ENCODE peak calls at places on chromosomes 6 and 20, in six cellular contexts. One of them, this sample, is unnamed.

GRCh38 chr6:130933712-130934200 is 106.5 kb downstream of the SMLR1 start:
- DNase-seq in glutamatergic neuron: no peak
- DNase-seq in foreskin fibroblast: peak; percentile 41
- DNase-seq in Peyer's patch: no peak
- DNase-seq in mucosa of descending colon: no peak
- DNase-seq in epithelial cell of esophagus: peak; percentile 4
- DNase-seq in this sample: no peak

GRCh38 chr6:27297857-27298730 is 14.0 kb downstream of the POM121L2 start:
- DNase-seq in glutamatergic neuron: peak; percentile 38
- DNase-seq in foreskin fibroblast: peak; percentile 63
- DNase-seq in Peyer's patch: no peak
- DNase-seq in mucosa of descending colon: no peak
- DNase-seq in epithelial cell of esophagus: peak; percentile 61
- DNase-seq in this sample: peak; percentile 60

GRCh38 chr6:158043586-158044524 is 62.2 kb downstream of the SYNJ2 start:
- DNase-seq in glutamatergic neuron: no peak
- DNase-seq in foreskin fibroblast: no peak
- DNase-seq in Peyer's patch: no peak
- DNase-seq in mucosa of descending colon: peak; percentile 51
- DNase-seq in epithelial cell of esophagus: no peak
- DNase-seq in this sample: no peak

GRCh38 chr6:75691012-75691411 is 58.0 kb upstream of the MYO6 start:
- DNase-seq in glutamatergic neuron: no peak
- DNase-seq in foreskin fibroblast: peak; percentile 30
- DNase-seq in Peyer's patch: no peak
- DNase-seq in mucosa of descending colon: no peak
- DNase-seq in epithelial cell of esophagus: peak; percentile 62
- DNase-seq in this sample: no peak

GRCh38 chr20:61115627-61116026 is 136.4 kb upstream of the CDH4 start:
- DNase-seq in glutamatergic neuron: peak; percentile 34
- DNase-seq in foreskin fibroblast: no peak
- DNase-seq in Peyer's patch: no peak
- DNase-seq in mucosa of descending colon: no peak
- DNase-seq in epithelial cell of esophagus: no peak
- DNase-seq in this sample: no peak

GRCh38 chr20:31974975-31975481 is 7.1 kb downstream of the XKR7 start:
- DNase-seq in glutamatergic neuron: peak; percentile 96
- DNase-seq in foreskin fibroblast: no peak
- DNase-seq in Peyer's patch: no peak
- DNase-seq in mucosa of descending colon: no peak
- DNase-seq in epithelial cell of esophagus: no peak
- DNase-seq in this sample: peak; percentile 66

GRCh38 chr6:73739097-73739496 is 43.1 kb downstream of the CD109 start:
- DNase-seq in glutamatergic neuron: no peak
- DNase-seq in foreskin fibroblast: peak; percentile 79
- DNase-seq in Peyer's patch: no peak
- DNase-seq in mucosa of descending colon: no peak
- DNase-seq in epithelial cell of esophagus: peak; percentile 61
- DNase-seq in this sample: peak; percentile 8

GRCh38 chr20:25285091-25285647 is 37.3 kb downstream of the PYGB start:
- DNase-seq in glutamatergic neuron: peak; percentile 27
- DNase-seq in foreskin fibroblast: no peak
- DNase-seq in Peyer's patch: peak; percentile 40
- DNase-seq in mucosa of descending colon: peak; percentile 29
- DNase-seq in epithelial cell of esophagus: no peak
- DNase-seq in this sample: no peak

GRCh38 chr20:35544436-35544835 is 2.6 kb downstream of the ERGIC3 start:
- DNase-seq in glutamatergic neuron: no peak
- DNase-seq in foreskin fibroblast: no peak
- DNase-seq in Peyer's patch: no peak
- DNase-seq in mucosa of descending colon: no peak
- DNase-seq in epithelial cell of esophagus: no peak
- DNase-seq in this sample: no peak

GRCh38 chr20:35539756-35540212 is 2.1 kb upstream of the ERGIC3 start:
- DNase-seq in glutamatergic neuron: peak; percentile 37
- DNase-seq in foreskin fibroblast: no peak
- DNase-seq in Peyer's patch: peak; percentile 78
- DNase-seq in mucosa of descending colon: peak; percentile 69
- DNase-seq in epithelial cell of esophagus: peak; percentile 46
- DNase-seq in this sample: peak; percentile 57

GRCh38 chr20:35542990-35543389 is 1.1 kb downstream of the ERGIC3 start:
- DNase-seq in glutamatergic neuron: no peak
- DNase-seq in foreskin fibroblast: no peak
- DNase-seq in Peyer's patch: no peak
- DNase-seq in mucosa of descending colon: no peak
- DNase-seq in epithelial cell of esophagus: no peak
- DNase-seq in this sample: no peak

GRCh38 chr20:35541118-35541782 is 628 bp upstream of the ERGIC3 start:
- DNase-seq in glutamatergic neuron: no peak
- DNase-seq in foreskin fibroblast: no peak
- DNase-seq in Peyer's patch: no peak
- DNase-seq in mucosa of descending colon: no peak
- DNase-seq in epithelial cell of esophagus: no peak
- DNase-seq in this sample: no peak

DNA sequence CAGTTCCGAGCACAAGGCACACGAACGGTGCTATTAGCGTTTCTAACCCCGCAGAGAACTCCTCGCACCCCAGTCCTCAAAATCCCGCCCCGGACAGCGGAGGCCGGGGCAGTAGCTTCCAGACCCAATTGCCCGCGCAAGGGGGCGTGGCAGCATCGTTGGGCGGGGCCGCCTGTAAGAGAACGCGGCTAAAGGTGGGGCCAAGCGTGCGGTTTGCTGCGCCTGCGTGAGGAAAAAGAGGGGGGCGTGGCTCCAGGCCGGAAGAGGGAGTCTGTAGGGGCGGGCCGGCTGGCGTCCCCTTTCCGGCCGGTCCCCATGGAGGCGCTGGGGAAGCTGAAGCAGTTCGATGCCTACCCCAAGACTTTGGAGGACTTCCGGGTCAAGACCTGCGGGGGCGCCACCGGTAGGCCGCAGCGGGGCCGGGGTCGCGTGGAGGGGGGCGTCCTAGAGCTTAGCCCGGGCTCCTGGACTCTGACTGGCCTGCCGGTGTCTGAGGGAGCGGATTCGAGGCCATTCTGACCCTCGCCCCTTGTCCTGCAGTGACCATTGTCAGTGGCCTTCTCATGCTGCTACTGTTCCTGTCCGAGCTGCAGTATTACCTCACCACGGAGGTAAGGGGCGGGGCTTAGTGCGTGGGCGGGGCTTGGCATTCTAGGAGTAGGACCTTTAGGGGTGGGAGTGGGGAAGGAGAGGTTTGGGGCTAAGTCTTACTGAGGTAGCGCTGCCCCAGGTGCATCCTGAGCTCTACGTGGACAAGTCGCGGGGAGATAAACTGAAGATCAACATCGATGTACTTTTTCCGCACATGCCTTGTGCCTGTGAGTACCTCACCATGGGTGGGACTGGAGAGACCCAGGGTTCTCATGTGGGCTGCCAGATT is at the start of gene ERGIC3:
- DNase-seq in glutamatergic neuron: peak; percentile 99
- DNase-seq in foreskin fibroblast: peak; percentile 98
- DNase-seq in Peyer's patch: peak; percentile 99
- DNase-seq in mucosa of descending colon: peak; percentile 99
- DNase-seq in epithelial cell of esophagus: peak; percentile 97
- DNase-seq in this sample: peak; percentile 100
- TF ChIP-seq CTCF in glutamatergic neuron: peak; percentile 39
- TF ChIP-seq CTCF in foreskin fibroblast: no peak
- TF ChIP-seq CTCF in Peyer's patch: no peak
- TF ChIP-seq CTCF in mucosa of descending colon: no peak
- TF ChIP-seq CTCF in epithelial cell of esophagus: no peak
- TF ChIP-seq CTCF in this sample: no peak

GRCh38 chr6:1696495-1696850 is 86.8 kb downstream of the FOXC1 start:
- DNase-seq in glutamatergic neuron: no peak
- DNase-seq in foreskin fibroblast: no peak
- DNase-seq in Peyer's patch: no peak
- DNase-seq in mucosa of descending colon: no peak
- DNase-seq in epithelial cell of esophagus: no peak
- DNase-seq in this sample: no peak

GRCh38 chr6:1695546-1696494 is 86.1 kb downstream of the FOXC1 start:
- DNase-seq in glutamatergic neuron: no peak
- DNase-seq in foreskin fibroblast: peak; percentile 77
- DNase-seq in Peyer's patch: no peak
- DNase-seq in mucosa of descending colon: no peak
- DNase-seq in epithelial cell of esophagus: no peak
- DNase-seq in this sample: no peak

GRCh38 chr6:1700283-1700967 is 90.7 kb downstream of the FOXC1 start:
- DNase-seq in glutamatergic neuron: no peak
- DNase-seq in foreskin fibroblast: no peak
- DNase-seq in Peyer's patch: no peak
- DNase-seq in mucosa of descending colon: no peak
- DNase-seq in epithelial cell of esophagus: no peak
- DNase-seq in this sample: no peak

GRCh38 chr6:1697688-1698351 is 88.1 kb downstream of the FOXC1 start:
- DNase-seq in glutamatergic neuron: no peak
- DNase-seq in foreskin fibroblast: no peak
- DNase-seq in Peyer's patch: no peak
- DNase-seq in mucosa of descending colon: no peak
- DNase-seq in epithelial cell of esophagus: no peak
- DNase-seq in this sample: no peak

DNA sequence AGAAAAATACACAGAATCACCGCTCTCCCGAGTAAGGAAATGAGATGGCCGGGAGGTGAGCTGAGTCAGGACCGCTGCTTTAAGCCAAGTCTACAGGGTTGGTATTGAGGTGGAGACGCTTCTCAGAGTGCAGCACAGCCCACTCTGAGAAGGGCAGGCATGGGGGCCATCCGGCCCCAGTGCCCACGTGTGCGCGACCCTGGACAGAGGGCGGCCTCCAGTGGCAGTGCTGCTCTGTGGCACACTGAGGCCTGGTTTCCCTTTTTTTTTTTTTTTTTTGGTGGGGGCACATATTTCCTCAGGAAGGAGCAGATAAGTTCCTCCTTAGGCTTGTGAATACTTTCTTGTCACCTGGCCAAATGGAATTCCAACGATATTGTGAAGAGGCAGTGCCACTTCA is 88.8 kb downstream of the FOXC1 start:
- DNase-seq in glutamatergic neuron: no peak
- DNase-seq in foreskin fibroblast: no peak
- DNase-seq in Peyer's patch: no peak
- DNase-seq in mucosa of descending colon: no peak
- DNase-seq in epithelial cell of esophagus: no peak
- DNase-seq in this sample: no peak
- TF ChIP-seq CTCF in glutamatergic neuron: no peak
- TF ChIP-seq CTCF in foreskin fibroblast: no peak
- TF ChIP-seq CTCF in Peyer's patch: no peak
- TF ChIP-seq CTCF in mucosa of descending colon: no peak
- TF ChIP-seq CTCF in epithelial cell of esophagus: no peak
- TF ChIP-seq CTCF in this sample: no peak

GRCh38 chr6:136333824-136334464 is 44.3 kb upstream of the BCLAF1 start:
- DNase-seq in glutamatergic neuron: no peak
- DNase-seq in foreskin fibroblast: no peak
- DNase-seq in Peyer's patch: no peak
- DNase-seq in mucosa of descending colon: no peak
- DNase-seq in epithelial cell of esophagus: no peak
- DNase-seq in this sample: no peak

GRCh38 chr6:136335736-136336362 is 46.2 kb upstream of the BCLAF1 start:
- DNase-seq in glutamatergic neuron: no peak
- DNase-seq in foreskin fibroblast: no peak
- DNase-seq in Peyer's patch: no peak
- DNase-seq in mucosa of descending colon: no peak
- DNase-seq in epithelial cell of esophagus: no peak
- DNase-seq in this sample: no peak

GRCh38 chr6:136334465-136334846 is 44.8 kb upstream of the BCLAF1 start:
- DNase-seq in glutamatergic neuron: no peak
- DNase-seq in foreskin fibroblast: no peak
- DNase-seq in Peyer's patch: no peak
- DNase-seq in mucosa of descending colon: no peak
- DNase-seq in epithelial cell of esophagus: no peak
- DNase-seq in this sample: no peak

GRCh38 chr6:136337606-136338005 is 48.0 kb upstream of the BCLAF1 start:
- DNase-seq in glutamatergic neuron: no peak
- DNase-seq in foreskin fibroblast: no peak
- DNase-seq in Peyer's patch: no peak
- DNase-seq in mucosa of descending colon: no peak
- DNase-seq in epithelial cell of esophagus: no peak
- DNase-seq in this sample: no peak

DNA sequence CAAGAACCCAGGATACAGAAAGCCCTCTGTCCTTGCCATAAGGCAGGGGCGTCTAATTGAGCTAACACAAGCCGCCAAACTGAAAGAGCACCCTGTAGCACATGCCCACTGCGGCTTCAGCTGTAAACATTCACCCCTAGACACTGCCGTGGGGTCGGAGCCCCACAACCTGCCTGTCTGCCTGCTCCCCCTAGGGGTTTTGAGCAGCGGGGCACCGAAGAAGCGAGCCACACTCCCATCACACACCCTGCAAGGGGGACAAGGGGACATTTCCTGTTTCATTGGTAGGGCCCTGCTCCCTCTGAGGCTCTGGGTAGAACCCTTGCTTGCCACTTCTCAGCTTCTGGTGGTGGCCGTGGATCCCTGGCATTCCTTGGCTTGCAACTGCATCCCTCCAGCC is 45.2 kb upstream of the BCLAF1 start:
- DNase-seq in glutamatergic neuron: peak; percentile 23
- DNase-seq in foreskin fibroblast: no peak
- DNase-seq in Peyer's patch: no peak
- DNase-seq in mucosa of descending colon: no peak
- DNase-seq in epithelial cell of esophagus: no peak
- DNase-seq in this sample: peak; percentile 13
- TF ChIP-seq CTCF in glutamatergic neuron: peak; percentile 24
- TF ChIP-seq CTCF in foreskin fibroblast: peak; percentile 16
- TF ChIP-seq CTCF in Peyer's patch: no peak
- TF ChIP-seq CTCF in mucosa of descending colon: no peak
- TF ChIP-seq CTCF in epithelial cell of esophagus: no peak
- TF ChIP-seq CTCF in this sample: peak; percentile 12

GRCh38 chr6:16128759-16129622 is at the start of gene MYLIP:
- DNase-seq in glutamatergic neuron: peak; percentile 99
- DNase-seq in foreskin fibroblast: peak; percentile 98
- DNase-seq in Peyer's patch: peak; percentile 99
- DNase-seq in mucosa of descending colon: peak; percentile 98
- DNase-seq in epithelial cell of esophagus: peak; percentile 93
- DNase-seq in this sample: peak; percentile 99

GRCh38 chr6:16130932-16131387 is 2.1 kb downstream of the MYLIP start:
- DNase-seq in glutamatergic neuron: no peak
- DNase-seq in foreskin fibroblast: peak; percentile 88
- DNase-seq in Peyer's patch: no peak
- DNase-seq in mucosa of descending colon: no peak
- DNase-seq in epithelial cell of esophagus: peak; percentile 55
- DNase-seq in this sample: peak; percentile 12

GRCh38 chr6:16127471-16127870 is 1.4 kb upstream of the MYLIP start:
- DNase-seq in glutamatergic neuron: no peak
- DNase-seq in foreskin fibroblast: no peak
- DNase-seq in Peyer's patch: no peak
- DNase-seq in mucosa of descending colon: no peak
- DNase-seq in epithelial cell of esophagus: no peak
- DNase-seq in this sample: no peak

GRCh38 chr6:16130437-16130891 is 1.6 kb downstream of the MYLIP start:
- DNase-seq in glutamatergic neuron: no peak
- DNase-seq in foreskin fibroblast: peak; percentile 27
- DNase-seq in Peyer's patch: no peak
- DNase-seq in mucosa of descending colon: no peak
- DNase-seq in epithelial cell of esophagus: peak; percentile 49
- DNase-seq in this sample: peak; percentile 11

DNA sequence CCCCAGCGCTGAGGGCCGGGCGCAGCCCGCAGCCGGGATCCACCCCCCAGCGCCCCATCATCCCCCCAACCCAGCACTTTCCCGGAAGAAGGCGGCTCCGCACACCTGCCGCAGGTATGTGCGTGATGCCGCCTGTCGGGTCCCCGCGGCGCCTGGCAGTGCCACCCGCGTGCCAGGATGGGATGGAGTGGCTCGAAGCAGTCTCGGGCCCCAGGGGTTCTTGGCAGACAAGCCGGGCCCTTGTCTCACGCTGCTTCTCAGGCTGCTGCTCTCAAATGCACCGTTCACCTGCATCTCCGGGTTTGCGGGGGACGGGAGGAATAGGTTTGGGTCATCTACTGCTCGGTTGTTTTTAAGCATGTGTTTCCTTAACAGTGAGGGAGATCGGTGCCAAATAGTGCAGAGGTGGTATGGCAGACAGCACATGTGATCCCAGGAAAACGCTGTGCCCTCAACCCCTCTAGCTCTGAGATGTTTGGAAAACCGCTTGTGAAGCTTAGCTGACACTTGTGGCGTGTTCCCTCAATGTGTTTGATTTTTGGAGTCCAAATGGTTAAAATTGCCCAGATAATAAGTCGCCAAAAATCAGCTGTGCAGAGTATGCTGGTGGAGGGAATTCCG is 847 bp downstream of the MYLIP start:
- DNase-seq in glutamatergic neuron: no peak
- DNase-seq in foreskin fibroblast: peak; percentile 48
- DNase-seq in Peyer's patch: peak; percentile 71
- DNase-seq in mucosa of descending colon: peak; percentile 76
- DNase-seq in epithelial cell of esophagus: peak; percentile 24
- DNase-seq in this sample: no peak
- TF ChIP-seq CTCF in glutamatergic neuron: no peak
- TF ChIP-seq CTCF in foreskin fibroblast: no peak
- TF ChIP-seq CTCF in Peyer's patch: no peak
- TF ChIP-seq CTCF in mucosa of descending colon: no peak
- TF ChIP-seq CTCF in epithelial cell of esophagus: no peak
- TF ChIP-seq CTCF in this sample: no peak

This sample was measured in nephron progenitor cell.